ENCODE peak calls at places on chromosomes 3 and 15, in four cellular contexts. One of them, this sample, is unnamed. For H3K27me3, the result is how much of the 10 kb centered on the place peaks cover.

GRCh38 chr15:27165590-27165989 is 194.6 kb downstream of the GABRG3 start:
- DNase-seq in IMR-90: no peak
- DNase-seq in GM06990: no peak
- DNase-seq in endothelial cell of umbilical vein: no peak
- DNase-seq in this sample: no peak

GRCh38 chr15:77186518-77187095 is 115.7 kb upstream of the TSPAN3 start:
- DNase-seq in endothelial cell of umbilical vein: peak
- DNase-seq in GM06990: no peak
- DNase-seq in IMR-90: peak
- DNase-seq in this sample: peak

GRCh38 chr15:58777107-58777506 is 6.0 kb downstream of the MINDY2 start:
- DNase-seq in endothelial cell of umbilical vein: no peak
- DNase-seq in IMR-90: no peak
- DNase-seq in GM06990: no peak
- DNase-seq in this sample: no peak

GRCh38 chr3:46778101-46778500 is 60.4 kb upstream of the PRSS50 start:
- DNase-seq in endothelial cell of umbilical vein: no peak
- DNase-seq in IMR-90: no peak
- DNase-seq in GM06990: peak
- DNase-seq in this sample: no peak

GRCh38 chr3:43489918-43490317 is 131.9 kb downstream of the ANO10 start:
- DNase-seq in IMR-90: no peak
- DNase-seq in endothelial cell of umbilical vein: peak
- DNase-seq in GM06990: no peak
- DNase-seq in this sample: no peak

GRCh38 chr3:12907296-12907695 is 65.9 kb upstream of the RPL32 start:
- DNase-seq in IMR-90: no peak
- DNase-seq in GM06990: no peak
- DNase-seq in endothelial cell of umbilical vein: no peak
- DNase-seq in this sample: no peak

GRCh38 chr3:104873331-104873730 is 493.4 kb upstream of the ALCAM start:
- DNase-seq in GM06990: no peak
- DNase-seq in endothelial cell of umbilical vein: peak
- DNase-seq in IMR-90: peak
- DNase-seq in this sample: no peak

GRCh38 chr3:30768703-30769550 is 125.5 kb downstream of the GADL1 start:
- DNase-seq in endothelial cell of umbilical vein: peak
- DNase-seq in GM06990: no peak
- DNase-seq in IMR-90: peak
- DNase-seq in this sample: peak

GRCh38 chr3:13285007-13285567 is 135.0 kb downstream of the NUP210 start:
- DNase-seq in GM06990: no peak
- DNase-seq in endothelial cell of umbilical vein: no peak
- DNase-seq in IMR-90: no peak
- DNase-seq in this sample: no peak

GRCh38 chr3:52405601-52406115 is 39.2 kb downstream of the SEMA3G start:
- DNase-seq in endothelial cell of umbilical vein: no peak
- DNase-seq in IMR-90: no peak
- DNase-seq in GM06990: no peak
- DNase-seq in this sample: no peak

GRCh38 chr3:183762304-183762703 is 63.1 kb downstream of the MAP6D1 start:
- DNase-seq in GM06990: no peak
- DNase-seq in IMR-90: no peak
- DNase-seq in endothelial cell of umbilical vein: no peak
- DNase-seq in this sample: no peak

GRCh38 chr3:4752201-4753072 is 226.8 kb upstream of the BHLHE40 start:
- DNase-seq in IMR-90: peak
- DNase-seq in endothelial cell of umbilical vein: no peak
- DNase-seq in GM06990: no peak
- DNase-seq in this sample: peak

GRCh38 chr15:39642011-39642640 is 61.2 kb downstream of the THBS1 start:
- DNase-seq in IMR-90: peak
- DNase-seq in GM06990: no peak
- DNase-seq in endothelial cell of umbilical vein: peak
- DNase-seq in this sample: peak

GRCh38 chr15:32656091-32656860 is 14.8 kb downstream of the SCG5 start:
- DNase-seq in endothelial cell of umbilical vein: no peak
- DNase-seq in GM06990: no peak
- DNase-seq in IMR-90: no peak
- DNase-seq in this sample: no peak

GRCh38 chr3:161560006-161560637 is 63.5 kb downstream of the OTOL1 start:
- DNase-seq in GM06990: no peak
- DNase-seq in endothelial cell of umbilical vein: no peak
- DNase-seq in IMR-90: peak
- DNase-seq in this sample: peak

GRCh38 chr3:17965331-17965730 is 222.9 kb upstream of the TBC1D5 start:
- DNase-seq in IMR-90: no peak
- DNase-seq in GM06990: no peak
- DNase-seq in endothelial cell of umbilical vein: no peak
- DNase-seq in this sample: no peak

GRCh38 chr3:169534439-169534838 is 129.1 kb downstream of the MECOM start:
- DNase-seq in GM06990: no peak
- DNase-seq in IMR-90: no peak
- DNase-seq in endothelial cell of umbilical vein: no peak
- DNase-seq in this sample: no peak

GRCh38 chr15:32870240-32871033 is 152.6 kb downstream of the GREM1 start:
- DNase-seq in GM06990: peak
- DNase-seq in IMR-90: peak
- DNase-seq in endothelial cell of umbilical vein: no peak
- DNase-seq in this sample: no peak

GRCh38 chr3:197513953-197514785 is 41.6 kb downstream of the BDH1 start:
- DNase-seq in IMR-90: no peak
- DNase-seq in endothelial cell of umbilical vein: no peak
- DNase-seq in GM06990: no peak
- DNase-seq in this sample: no peak

GRCh38 chr3:102532901-102533300 is 98.1 kb downstream of the ZPLD1 start:
- DNase-seq in GM06990: no peak
- DNase-seq in endothelial cell of umbilical vein: no peak
- DNase-seq in IMR-90: peak
- DNase-seq in this sample: no peak

DNA sequence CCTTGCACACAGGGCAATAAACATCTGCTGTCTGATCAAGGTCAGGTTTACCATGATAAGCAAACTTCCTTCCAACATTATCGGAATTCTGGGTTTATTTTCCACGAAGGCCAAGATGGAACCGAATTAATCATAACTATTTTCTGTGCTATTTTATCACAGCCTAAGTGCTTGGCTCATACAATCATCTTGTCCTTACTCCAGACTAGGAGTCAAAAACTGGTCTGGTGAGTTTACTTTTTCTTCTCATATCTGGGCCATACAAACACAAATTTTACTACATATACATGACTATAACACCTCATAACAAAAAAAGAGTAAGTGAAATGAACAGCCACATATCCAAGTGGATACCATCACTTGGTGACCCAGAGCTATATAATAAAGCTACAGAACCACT is 2.3 kb downstream of the FBN1 start:
- DNase-seq in GM06990: no peak
- DNase-seq in endothelial cell of umbilical vein: no peak
- DNase-seq in IMR-90: no peak
- DNase-seq in this sample: no peak
- H3K4me3 ChIP-seq in GM06990: no peak
- H3K4me3 ChIP-seq in endothelial cell of umbilical vein: peak
- H3K4me3 ChIP-seq in IMR-90: peak
- H3K4me3 ChIP-seq in this sample: peak

DNA sequence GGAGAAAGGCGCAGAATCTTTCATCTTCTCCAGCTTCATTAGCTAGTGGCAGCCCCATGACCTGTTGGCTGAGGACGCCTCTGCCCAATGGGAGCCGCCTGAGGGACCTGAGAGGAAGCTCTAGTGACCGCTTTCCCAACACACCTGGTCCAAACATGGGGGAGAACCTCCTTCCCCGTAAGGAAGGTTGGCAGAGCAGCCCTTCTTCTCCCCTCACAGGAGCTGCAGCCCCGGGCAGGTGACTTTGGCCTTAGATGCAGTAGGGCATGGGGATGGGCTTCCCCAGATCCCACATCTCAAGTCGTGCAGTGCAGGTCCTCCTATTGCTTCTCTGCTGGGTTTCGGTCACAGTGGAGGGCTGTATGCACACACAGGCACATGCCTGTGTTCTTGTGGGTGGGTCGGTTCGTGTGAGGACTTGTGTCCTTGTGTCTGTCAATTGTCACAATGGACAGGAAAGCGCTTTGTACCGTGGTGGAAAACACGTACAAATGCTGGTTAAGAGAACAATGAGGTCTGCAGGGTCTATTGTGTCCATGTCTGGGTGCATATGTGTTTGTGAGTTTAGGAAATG is 1.3 kb downstream of the ISLR2 start:
- DNase-seq in IMR-90: no peak
- DNase-seq in GM06990: no peak
- DNase-seq in endothelial cell of umbilical vein: no peak
- DNase-seq in this sample: no peak
- H3K27me3 ChIP-seq in IMR-90: half or more
- H3K27me3 ChIP-seq in GM06990: under half
- H3K27me3 ChIP-seq in endothelial cell of umbilical vein: half or more
- H3K27me3 ChIP-seq in this sample: half or more

GRCh38 chr3:112643621-112644236 is 2.8 kb upstream of the CCDC80 start:
- DNase-seq in IMR-90: no peak
- DNase-seq in GM06990: no peak
- DNase-seq in endothelial cell of umbilical vein: no peak
- DNase-seq in this sample: no peak
- H3K4me3 ChIP-seq in IMR-90: no peak
- H3K4me3 ChIP-seq in GM06990: no peak
- H3K4me3 ChIP-seq in endothelial cell of umbilical vein: no peak
- H3K4me3 ChIP-seq in this sample: no peak

GRCh38 chr15:99016680-99017321 is 9.2 kb upstream of the PGPEP1L start:
- DNase-seq in IMR-90: peak
- DNase-seq in endothelial cell of umbilical vein: no peak
- DNase-seq in GM06990: no peak
- DNase-seq in this sample: no peak
- H3K27me3 ChIP-seq in IMR-90: under half
- H3K27me3 ChIP-seq in endothelial cell of umbilical vein: under half
- H3K27me3 ChIP-seq in GM06990: under half
- H3K27me3 ChIP-seq in this sample: under half

GRCh38 chr3:66297917-66298316 is 77.1 kb downstream of the SLC25A26 start:
- DNase-seq in IMR-90: peak
- DNase-seq in endothelial cell of umbilical vein: no peak
- DNase-seq in GM06990: no peak
- DNase-seq in this sample: no peak
- H3K4me3 ChIP-seq in IMR-90: no peak
- H3K4me3 ChIP-seq in endothelial cell of umbilical vein: no peak
- H3K4me3 ChIP-seq in GM06990: no peak
- H3K4me3 ChIP-seq in this sample: no peak

This sample was measured in hepatocyte.